ENCODE peak calls at places on chromosomes 12 and 14, in four cellular contexts. One of them, this sample, is unnamed.

GRCh38 chr12:55789171-55789570 is 28.4 kb downstream of the SARNP start:
- DNase-seq in SJCRH30: no peak
- DNase-seq in tibial nerve: no peak
- DNase-seq in brain microvascular endothelial cell: no peak
- DNase-seq in this sample: no peak

GRCh38 chr14:54567634-54568561 is 970 bp downstream of the SAMD4A start:
- DNase-seq in SJCRH30: peak; percentile 71
- DNase-seq in tibial nerve: peak; percentile 44
- DNase-seq in brain microvascular endothelial cell: peak; percentile 20
- DNase-seq in this sample: peak; percentile 33

GRCh38 chr12:66647034-66647691 is 31.7 kb downstream of the GRIP1 start:
- DNase-seq in SJCRH30: peak; percentile 76
- DNase-seq in tibial nerve: no peak
- DNase-seq in brain microvascular endothelial cell: peak; percentile 93
- DNase-seq in this sample: no peak

GRCh38 chr14:53999061-53999488 is 42.5 kb upstream of the BMP4 start:
- DNase-seq in SJCRH30: peak; percentile 56
- DNase-seq in tibial nerve: no peak
- DNase-seq in brain microvascular endothelial cell: peak; percentile 54
- DNase-seq in this sample: no peak

GRCh38 chr12:16613199-16613598 is 7.2 kb upstream of the LMO3 start:
- DNase-seq in SJCRH30: no peak
- DNase-seq in tibial nerve: no peak
- DNase-seq in brain microvascular endothelial cell: no peak
- DNase-seq in this sample: no peak

GRCh38 chr12:132217800-132218518 is 73.7 kb downstream of the NOC4L start:
- DNase-seq in SJCRH30: no peak
- DNase-seq in tibial nerve: no peak
- DNase-seq in brain microvascular endothelial cell: no peak
- DNase-seq in this sample: no peak

GRCh38 chr12:120775862-120776552 is 50.4 kb downstream of the ACADS start:
- DNase-seq in SJCRH30: no peak
- DNase-seq in tibial nerve: no peak
- DNase-seq in brain microvascular endothelial cell: no peak
- DNase-seq in this sample: no peak

GRCh38 chr14:23566112-23566781 is 1.3 kb downstream of the AP1G2 start:
- DNase-seq in SJCRH30: no peak
- DNase-seq in tibial nerve: no peak
- DNase-seq in brain microvascular endothelial cell: no peak
- DNase-seq in this sample: no peak

GRCh38 chr12:54601841-54602240 is 13.4 kb upstream of the PPP1R1A start:
- DNase-seq in SJCRH30: peak; percentile 68
- DNase-seq in tibial nerve: no peak
- DNase-seq in brain microvascular endothelial cell: no peak
- DNase-seq in this sample: no peak

GRCh38 chr12:62917066-62917465 is 17.9 kb downstream of the PPM1H start:
- DNase-seq in SJCRH30: no peak
- DNase-seq in tibial nerve: no peak
- DNase-seq in brain microvascular endothelial cell: no peak
- DNase-seq in this sample: no peak

GRCh38 chr12:132070298-132070697 is 73.8 kb downstream of the DDX51 start:
- DNase-seq in SJCRH30: no peak
- DNase-seq in tibial nerve: no peak
- DNase-seq in brain microvascular endothelial cell: no peak
- DNase-seq in this sample: no peak

GRCh38 chr12:121748571-121749265 is 36.2 kb downstream of the TMEM120B start:
- DNase-seq in SJCRH30: no peak
- DNase-seq in tibial nerve: no peak
- DNase-seq in brain microvascular endothelial cell: peak; percentile 93
- DNase-seq in this sample: peak; percentile 72

GRCh38 chr14:64685364-64686130 is 18.7 kb upstream of the PLEKHG3 start:
- DNase-seq in SJCRH30: no peak
- DNase-seq in tibial nerve: no peak
- DNase-seq in brain microvascular endothelial cell: no peak
- DNase-seq in this sample: peak; percentile 54

GRCh38 chr14:50714452-50715073 is 46.5 kb upstream of the SAV1 start:
- DNase-seq in SJCRH30: peak; percentile 36
- DNase-seq in tibial nerve: peak; percentile 46
- DNase-seq in brain microvascular endothelial cell: peak; percentile 41
- DNase-seq in this sample: no peak

GRCh38 chr14:104881369-104881979 is 16.4 kb downstream of the CEP170B start:
- DNase-seq in SJCRH30: peak; percentile 99
- DNase-seq in tibial nerve: no peak
- DNase-seq in brain microvascular endothelial cell: no peak
- DNase-seq in this sample: peak; percentile 38

GRCh38 chr12:84807249-84807648 is 105.3 kb downstream of the SLC6A15 start:
- DNase-seq in SJCRH30: no peak
- DNase-seq in tibial nerve: no peak
- DNase-seq in brain microvascular endothelial cell: peak; percentile 65
- DNase-seq in this sample: no peak

GRCh38 chr14:105853089-105853906 is 326.9 kb downstream of the TMEM121 start:
- DNase-seq in SJCRH30: no peak
- DNase-seq in tibial nerve: no peak
- DNase-seq in brain microvascular endothelial cell: no peak
- DNase-seq in this sample: no peak

GRCh38 chr12:84756961-84757360 is 155.6 kb downstream of the SLC6A15 start:
- DNase-seq in SJCRH30: no peak
- DNase-seq in tibial nerve: no peak
- DNase-seq in brain microvascular endothelial cell: peak; percentile 83
- DNase-seq in this sample: no peak

GRCh38 chr12:64785816-64786215 is 26.6 kb upstream of the GNS start:
- DNase-seq in SJCRH30: no peak
- DNase-seq in tibial nerve: no peak
- DNase-seq in brain microvascular endothelial cell: no peak
- DNase-seq in this sample: no peak

GRCh38 chr12:65602579-65603295 is 221.5 kb upstream of the HMGA2 start:
- DNase-seq in SJCRH30: peak; percentile 94
- DNase-seq in tibial nerve: peak; percentile 81
- DNase-seq in brain microvascular endothelial cell: peak; percentile 92
- DNase-seq in this sample: peak; percentile 68

GRCh38 chr14:96949594-96949993 is 152.4 kb downstream of the VRK1 start:
- DNase-seq in SJCRH30: no peak
- DNase-seq in tibial nerve: no peak
- DNase-seq in brain microvascular endothelial cell: no peak
- DNase-seq in this sample: no peak

GRCh38 chr12:104219361-104219892 is 3.8 kb downstream of the TXNRD1 start:
- DNase-seq in SJCRH30: peak; percentile 24
- DNase-seq in tibial nerve: peak; percentile 30
- DNase-seq in brain microvascular endothelial cell: peak; percentile 86
- DNase-seq in this sample: no peak

GRCh38 chr12:94165152-94165551 is 16.8 kb downstream of the PLXNC1 start:
- DNase-seq in SJCRH30: no peak
- DNase-seq in tibial nerve: no peak
- DNase-seq in brain microvascular endothelial cell: no peak
- DNase-seq in this sample: no peak

GRCh38 chr12:48001426-48002178 is 2.7 kb downstream of the COL2A1 start:
- DNase-seq in SJCRH30: peak; percentile 87
- DNase-seq in tibial nerve: no peak
- DNase-seq in brain microvascular endothelial cell: peak; percentile 20
- DNase-seq in this sample: peak; percentile 53

GRCh38 chr14:103188691-103189480 is 65.6 kb downstream of the TNFAIP2 start:
- DNase-seq in SJCRH30: no peak
- DNase-seq in tibial nerve: no peak
- DNase-seq in brain microvascular endothelial cell: no peak
- DNase-seq in this sample: no peak

GRCh38 chr12:34625116-34625515 is 602.8 kb downstream of the ALG10 start:
- DNase-seq in SJCRH30: peak; percentile 53
- DNase-seq in tibial nerve: no peak
- DNase-seq in brain microvascular endothelial cell: peak; percentile 0
- DNase-seq in this sample: no peak

GRCh38 chr14:74425525-74426201 is 347 bp downstream of the SYNDIG1L start:
- DNase-seq in SJCRH30: no peak
- DNase-seq in tibial nerve: no peak
- DNase-seq in brain microvascular endothelial cell: no peak
- DNase-seq in this sample: no peak

GRCh38 chr14:49249022-49249421 is 337.2 kb downstream of the RPS29 start:
- DNase-seq in SJCRH30: no peak
- DNase-seq in tibial nerve: no peak
- DNase-seq in brain microvascular endothelial cell: no peak
- DNase-seq in this sample: no peak

GRCh38 chr12:116319316-116319715 is 41.8 kb upstream of the MED13L start:
- DNase-seq in SJCRH30: no peak
- DNase-seq in tibial nerve: no peak
- DNase-seq in brain microvascular endothelial cell: no peak
- DNase-seq in this sample: no peak

GRCh38 chr12:100077367-100077766 is 65.3 kb downstream of the BLTP3B start:
- DNase-seq in SJCRH30: peak; percentile 5
- DNase-seq in tibial nerve: peak; percentile 15
- DNase-seq in brain microvascular endothelial cell: no peak
- DNase-seq in this sample: no peak

GRCh38 chr14:61334197-61334701 is 12.9 kb downstream of the PRKCH start:
- DNase-seq in SJCRH30: no peak
- DNase-seq in tibial nerve: no peak
- DNase-seq in brain microvascular endothelial cell: no peak
- DNase-seq in this sample: no peak

GRCh38 chr12:105967038-105967776 is 171.5 kb downstream of the NUAK1 start:
- DNase-seq in SJCRH30: no peak
- DNase-seq in tibial nerve: no peak
- DNase-seq in brain microvascular endothelial cell: peak; percentile 56
- DNase-seq in this sample: no peak

GRCh38 chr14:68687746-68688145 is 105.1 kb downstream of the ZFP36L1 start:
- DNase-seq in SJCRH30: peak; percentile 62
- DNase-seq in tibial nerve: no peak
- DNase-seq in brain microvascular endothelial cell: peak; percentile 82
- DNase-seq in this sample: no peak

GRCh38 chr14:24595046-24595808 is 14.3 kb downstream of the GZMH start:
- DNase-seq in SJCRH30: no peak
- DNase-seq in tibial nerve: no peak
- DNase-seq in brain microvascular endothelial cell: no peak
- DNase-seq in this sample: no peak

GRCh38 chr14:36293824-36294223 is 26.6 kb downstream of the MBIP start:
- DNase-seq in SJCRH30: no peak
- DNase-seq in tibial nerve: no peak
- DNase-seq in brain microvascular endothelial cell: peak; percentile 21
- DNase-seq in this sample: no peak

GRCh38 chr14:72479471-72479931 is 414.4 kb downstream of the DPF3 start:
- DNase-seq in SJCRH30: peak; percentile 5
- DNase-seq in tibial nerve: no peak
- DNase-seq in brain microvascular endothelial cell: no peak
- DNase-seq in this sample: no peak

GRCh38 chr14:31884776-31885379 is 192.2 kb upstream of the ARHGAP5 start:
- DNase-seq in SJCRH30: no peak
- DNase-seq in tibial nerve: no peak
- DNase-seq in brain microvascular endothelial cell: no peak
- DNase-seq in this sample: no peak

GRCh38 chr12:41661141-41661540 is 473.0 kb downstream of the PDZRN4 start:
- DNase-seq in SJCRH30: no peak
- DNase-seq in tibial nerve: no peak
- DNase-seq in brain microvascular endothelial cell: no peak
- DNase-seq in this sample: peak; percentile 46

GRCh38 chr12:31325524-31325875 is 450 bp downstream of the SINHCAF start:
- DNase-seq in SJCRH30: no peak
- DNase-seq in tibial nerve: peak; percentile 11
- DNase-seq in brain microvascular endothelial cell: no peak
- DNase-seq in this sample: peak; percentile 15

GRCh38 chr12:31324845-31325523 is 966 bp downstream of the SINHCAF start:
- DNase-seq in SJCRH30: peak; percentile 58
- DNase-seq in tibial nerve: peak; percentile 36
- DNase-seq in brain microvascular endothelial cell: peak; percentile 43
- DNase-seq in this sample: peak; percentile 30

GRCh38 chr12:31323466-31324115 is 2.4 kb downstream of the SINHCAF start:
- DNase-seq in SJCRH30: peak; percentile 49
- DNase-seq in tibial nerve: peak; percentile 9
- DNase-seq in brain microvascular endothelial cell: no peak
- DNase-seq in this sample: peak; percentile 22

GRCh38 chr12:31322651-31323248 is 3.2 kb downstream of the SINHCAF start:
- DNase-seq in SJCRH30: peak; percentile 33
- DNase-seq in tibial nerve: no peak
- DNase-seq in brain microvascular endothelial cell: peak; percentile 47
- DNase-seq in this sample: no peak

GRCh38 chr12:31324116-31324844 is 1.7 kb downstream of the SINHCAF start:
- DNase-seq in SJCRH30: peak; percentile 73
- DNase-seq in tibial nerve: peak; percentile 35
- DNase-seq in brain microvascular endothelial cell: peak; percentile 55
- DNase-seq in this sample: peak; percentile 55
- H3K4me3 ChIP-seq in SJCRH30: peak overlapping the region; percentile 82
- H3K4me3 ChIP-seq in tibial nerve: peak overlapping the region; percentile 96
- H3K4me3 ChIP-seq in brain microvascular endothelial cell: peak overlapping the region; percentile 92
- H3K4me3 ChIP-seq in this sample: peak overlapping the region; percentile 83

GRCh38 chr12:93115646-93116045 is 186.6 kb upstream of the EEA1 start:
- DNase-seq in SJCRH30: peak; percentile 65
- DNase-seq in tibial nerve: no peak
- DNase-seq in brain microvascular endothelial cell: no peak
- DNase-seq in this sample: no peak
- H3K27ac ChIP-seq in SJCRH30: no peak overlapping the region
- H3K27ac ChIP-seq in tibial nerve: no peak overlapping the region
- H3K27ac ChIP-seq in brain microvascular endothelial cell: no peak overlapping the region
- H3K27ac ChIP-seq in this sample: no peak overlapping the region

DNA sequence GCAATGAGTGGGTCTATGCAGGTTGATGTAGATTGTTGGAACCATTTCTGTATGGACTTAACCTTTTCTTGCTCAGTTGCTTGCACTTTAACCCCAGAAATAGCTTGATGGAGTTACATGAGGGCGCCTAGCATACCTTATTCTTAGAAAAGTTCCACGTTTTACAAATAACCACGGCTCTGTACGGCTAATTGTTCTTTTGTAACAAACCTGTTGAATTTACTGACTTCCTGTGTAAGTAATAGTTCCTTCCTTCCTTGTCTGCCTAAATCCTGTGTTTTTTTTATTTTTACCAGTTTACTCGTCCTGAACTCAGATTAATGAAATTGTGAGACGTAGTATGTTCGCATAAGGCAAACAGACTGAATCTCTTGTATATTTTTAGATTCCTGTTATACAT is 106.2 kb downstream of the FGD4 start:
- DNase-seq in SJCRH30: no peak
- DNase-seq in tibial nerve: no peak
- DNase-seq in brain microvascular endothelial cell: no peak
- DNase-seq in this sample: no peak
- H3K4me3 ChIP-seq in SJCRH30: no peak overlapping the region
- H3K4me3 ChIP-seq in tibial nerve: no peak overlapping the region
- H3K4me3 ChIP-seq in brain microvascular endothelial cell: no peak overlapping the region
- H3K4me3 ChIP-seq in this sample: no peak overlapping the region

GRCh38 chr12:118137148-118137678 is 1.3 kb downstream of the PEBP1 start:
- DNase-seq in SJCRH30: no peak
- DNase-seq in tibial nerve: no peak
- DNase-seq in brain microvascular endothelial cell: no peak
- DNase-seq in this sample: no peak
- H3K27ac ChIP-seq in SJCRH30: no peak overlapping the region
- H3K27ac ChIP-seq in tibial nerve: peak overlapping the region; percentile 98
- H3K27ac ChIP-seq in brain microvascular endothelial cell: peak overlapping the region; percentile 49
- H3K27ac ChIP-seq in this sample: no peak overlapping the region

GRCh38 chr14:34075095-34075744 is 124.3 kb upstream of the EGLN3 start:
- DNase-seq in SJCRH30: peak; percentile 47
- DNase-seq in tibial nerve: no peak
- DNase-seq in brain microvascular endothelial cell: no peak
- DNase-seq in this sample: no peak
- H3K4me3 ChIP-seq in SJCRH30: no peak overlapping the region
- H3K4me3 ChIP-seq in tibial nerve: no peak overlapping the region
- H3K4me3 ChIP-seq in brain microvascular endothelial cell: no peak overlapping the region
- H3K4me3 ChIP-seq in this sample: no peak overlapping the region